ENCODE peak calls at places on chromosomes 2 and 18, in five cellular contexts. One of them, this sample, is unnamed.

GRCh38 chr18:22052405-22053105 is 116.8 kb upstream of the GATA6 start:
- DNase-seq in H54: no peak
- DNase-seq in activated T-cell treated with anti-CD3 and anti-CD28 coated beads, Interleukin-2, amount 50 U/mL, for 1 hour: no peak
- DNase-seq in AG04450: no peak
- DNase-seq in NCI-H510A treated with DMSO at 0.1 percent for 48 hours: no peak
- DNase-seq in this sample: no peak

GRCh38 chr2:73260338-73260984 is 23.8 kb downstream of the FBXO41 start:
- DNase-seq in activated T-cell treated with anti-CD3 and anti-CD28 coated beads, Interleukin-2, amount 50 U/mL, for 1 hour: no peak
- DNase-seq in NCI-H510A treated with DMSO at 0.1 percent for 48 hours: no peak
- DNase-seq in AG04450: no peak
- DNase-seq in H54: peak
- DNase-seq in this sample: no peak

GRCh38 chr18:79791141-79791972 is 6.4 kb upstream of the KCNG2 start:
- DNase-seq in activated T-cell treated with anti-CD3 and anti-CD28 coated beads, Interleukin-2, amount 50 U/mL, for 1 hour: no peak
- DNase-seq in AG04450: peak
- DNase-seq in H54: peak
- DNase-seq in NCI-H510A treated with DMSO at 0.1 percent for 48 hours: no peak
- DNase-seq in this sample: no peak

GRCh38 chr2:54557601-54558187 is 101.6 kb downstream of the SPTBN1 start:
- DNase-seq in H54: no peak
- DNase-seq in AG04450: no peak
- DNase-seq in NCI-H510A treated with DMSO at 0.1 percent for 48 hours: peak
- DNase-seq in activated T-cell treated with anti-CD3 and anti-CD28 coated beads, Interleukin-2, amount 50 U/mL, for 1 hour: peak
- DNase-seq in this sample: peak

GRCh38 chr2:33412920-33413319 is 63.5 kb upstream of the RASGRP3 start:
- DNase-seq in AG04450: no peak
- DNase-seq in activated T-cell treated with anti-CD3 and anti-CD28 coated beads, Interleukin-2, amount 50 U/mL, for 1 hour: no peak
- DNase-seq in NCI-H510A treated with DMSO at 0.1 percent for 48 hours: no peak
- DNase-seq in H54: peak
- DNase-seq in this sample: no peak

GRCh38 chr2:15126373-15126772 is 434.8 kb downstream of the NBAS start:
- DNase-seq in activated T-cell treated with anti-CD3 and anti-CD28 coated beads, Interleukin-2, amount 50 U/mL, for 1 hour: no peak
- DNase-seq in NCI-H510A treated with DMSO at 0.1 percent for 48 hours: no peak
- DNase-seq in H54: no peak
- DNase-seq in AG04450: no peak
- DNase-seq in this sample: no peak

GRCh38 chr2:3651686-3652516 is 6.1 kb upstream of the ALLC start:
- DNase-seq in NCI-H510A treated with DMSO at 0.1 percent for 48 hours: peak
- DNase-seq in AG04450: no peak
- DNase-seq in H54: no peak
- DNase-seq in activated T-cell treated with anti-CD3 and anti-CD28 coated beads, Interleukin-2, amount 50 U/mL, for 1 hour: peak
- DNase-seq in this sample: peak

GRCh38 chr2:217886720-217887309 is 116.0 kb downstream of the TNS1 start:
- DNase-seq in H54: peak
- DNase-seq in activated T-cell treated with anti-CD3 and anti-CD28 coated beads, Interleukin-2, amount 50 U/mL, for 1 hour: peak
- DNase-seq in AG04450: peak
- DNase-seq in NCI-H510A treated with DMSO at 0.1 percent for 48 hours: peak
- DNase-seq in this sample: peak

GRCh38 chr2:57881998-57882884 is 164.4 kb upstream of the VRK2 start:
- DNase-seq in H54: no peak
- DNase-seq in activated T-cell treated with anti-CD3 and anti-CD28 coated beads, Interleukin-2, amount 50 U/mL, for 1 hour: no peak
- DNase-seq in AG04450: no peak
- DNase-seq in NCI-H510A treated with DMSO at 0.1 percent for 48 hours: no peak
- DNase-seq in this sample: no peak

GRCh38 chr18:45384137-45384998 is 230.9 kb upstream of the SLC14A2 start:
- DNase-seq in H54: peak
- DNase-seq in AG04450: no peak
- DNase-seq in NCI-H510A treated with DMSO at 0.1 percent for 48 hours: peak
- DNase-seq in activated T-cell treated with anti-CD3 and anti-CD28 coated beads, Interleukin-2, amount 50 U/mL, for 1 hour: peak
- DNase-seq in this sample: no peak

GRCh38 chr2:70515938-70516337 is 37.7 kb downstream of the TGFA start:
- DNase-seq in H54: no peak
- DNase-seq in AG04450: no peak
- DNase-seq in NCI-H510A treated with DMSO at 0.1 percent for 48 hours: no peak
- DNase-seq in activated T-cell treated with anti-CD3 and anti-CD28 coated beads, Interleukin-2, amount 50 U/mL, for 1 hour: no peak
- DNase-seq in this sample: no peak

GRCh38 chr2:72204782-72205545 is 57.3 kb upstream of the CYP26B1 start:
- DNase-seq in activated T-cell treated with anti-CD3 and anti-CD28 coated beads, Interleukin-2, amount 50 U/mL, for 1 hour: no peak
- DNase-seq in H54: no peak
- DNase-seq in NCI-H510A treated with DMSO at 0.1 percent for 48 hours: no peak
- DNase-seq in AG04450: no peak
- DNase-seq in this sample: no peak

GRCh38 chr2:229409751-229410181 is 138.7 kb upstream of the PID1 start:
- DNase-seq in AG04450: no peak
- DNase-seq in activated T-cell treated with anti-CD3 and anti-CD28 coated beads, Interleukin-2, amount 50 U/mL, for 1 hour: no peak
- DNase-seq in NCI-H510A treated with DMSO at 0.1 percent for 48 hours: no peak
- DNase-seq in H54: no peak
- DNase-seq in this sample: no peak

GRCh38 chr2:75180476-75180875 is 18.8 kb downstream of the TACR1 start:
- DNase-seq in NCI-H510A treated with DMSO at 0.1 percent for 48 hours: no peak
- DNase-seq in activated T-cell treated with anti-CD3 and anti-CD28 coated beads, Interleukin-2, amount 50 U/mL, for 1 hour: no peak
- DNase-seq in H54: no peak
- DNase-seq in AG04450: no peak
- DNase-seq in this sample: no peak

GRCh38 chr18:11953113-11953512 is 28.2 kb upstream of the IMPA2 start:
- DNase-seq in H54: no peak
- DNase-seq in AG04450: no peak
- DNase-seq in activated T-cell treated with anti-CD3 and anti-CD28 coated beads, Interleukin-2, amount 50 U/mL, for 1 hour: no peak
- DNase-seq in NCI-H510A treated with DMSO at 0.1 percent for 48 hours: no peak
- DNase-seq in this sample: no peak

GRCh38 chr18:74905245-74905644 is 303.7 kb downstream of the PTGR3 start:
- DNase-seq in activated T-cell treated with anti-CD3 and anti-CD28 coated beads, Interleukin-2, amount 50 U/mL, for 1 hour: no peak
- DNase-seq in AG04450: no peak
- DNase-seq in NCI-H510A treated with DMSO at 0.1 percent for 48 hours: peak
- DNase-seq in H54: no peak
- DNase-seq in this sample: no peak

GRCh38 chr2:43943809-43944452 is 51.9 kb downstream of the LRPPRC start:
- DNase-seq in activated T-cell treated with anti-CD3 and anti-CD28 coated beads, Interleukin-2, amount 50 U/mL, for 1 hour: no peak
- DNase-seq in AG04450: no peak
- DNase-seq in NCI-H510A treated with DMSO at 0.1 percent for 48 hours: no peak
- DNase-seq in H54: no peak
- DNase-seq in this sample: no peak

GRCh38 chr2:181848356-181848876 is 43.1 kb upstream of the ITPRID2 start:
- DNase-seq in NCI-H510A treated with DMSO at 0.1 percent for 48 hours: no peak
- DNase-seq in activated T-cell treated with anti-CD3 and anti-CD28 coated beads, Interleukin-2, amount 50 U/mL, for 1 hour: no peak
- DNase-seq in H54: no peak
- DNase-seq in AG04450: no peak
- DNase-seq in this sample: no peak

GRCh38 chr2:134590679-134591078 is 128.1 kb downstream of the TMEM163 start:
- DNase-seq in H54: no peak
- DNase-seq in AG04450: no peak
- DNase-seq in NCI-H510A treated with DMSO at 0.1 percent for 48 hours: no peak
- DNase-seq in activated T-cell treated with anti-CD3 and anti-CD28 coated beads, Interleukin-2, amount 50 U/mL, for 1 hour: no peak
- DNase-seq in this sample: no peak

GRCh38 chr18:26190506-26190905 is 35.7 kb upstream of the TAF4B start:
- DNase-seq in NCI-H510A treated with DMSO at 0.1 percent for 48 hours: no peak
- DNase-seq in activated T-cell treated with anti-CD3 and anti-CD28 coated beads, Interleukin-2, amount 50 U/mL, for 1 hour: peak
- DNase-seq in H54: no peak
- DNase-seq in AG04450: no peak
- DNase-seq in this sample: peak

GRCh38 chr2:236113425-236113824 is 54.8 kb downstream of the GBX2 start:
- DNase-seq in NCI-H510A treated with DMSO at 0.1 percent for 48 hours: no peak
- DNase-seq in activated T-cell treated with anti-CD3 and anti-CD28 coated beads, Interleukin-2, amount 50 U/mL, for 1 hour: no peak
- DNase-seq in H54: no peak
- DNase-seq in AG04450: no peak
- DNase-seq in this sample: no peak

GRCh38 chr2:221635949-221636348 is 63.8 kb upstream of the EPHA4 start:
- DNase-seq in NCI-H510A treated with DMSO at 0.1 percent for 48 hours: peak
- DNase-seq in activated T-cell treated with anti-CD3 and anti-CD28 coated beads, Interleukin-2, amount 50 U/mL, for 1 hour: no peak
- DNase-seq in H54: no peak
- DNase-seq in AG04450: no peak
- DNase-seq in this sample: no peak

GRCh38 chr18:3814840-3815239 is 364.9 kb downstream of the TGIF1 start:
- DNase-seq in H54: no peak
- DNase-seq in AG04450: no peak
- DNase-seq in NCI-H510A treated with DMSO at 0.1 percent for 48 hours: no peak
- DNase-seq in activated T-cell treated with anti-CD3 and anti-CD28 coated beads, Interleukin-2, amount 50 U/mL, for 1 hour: no peak
- DNase-seq in this sample: no peak

GRCh38 chr2:75053484-75054112 is 95.2 kb downstream of the POLE4 start:
- DNase-seq in activated T-cell treated with anti-CD3 and anti-CD28 coated beads, Interleukin-2, amount 50 U/mL, for 1 hour: no peak
- DNase-seq in AG04450: no peak
- DNase-seq in H54: peak
- DNase-seq in NCI-H510A treated with DMSO at 0.1 percent for 48 hours: peak
- DNase-seq in this sample: no peak

GRCh38 chr2:1527153-1527992 is 114.1 kb downstream of the TPO start:
- DNase-seq in activated T-cell treated with anti-CD3 and anti-CD28 coated beads, Interleukin-2, amount 50 U/mL, for 1 hour: no peak
- DNase-seq in AG04450: no peak
- DNase-seq in H54: no peak
- DNase-seq in NCI-H510A treated with DMSO at 0.1 percent for 48 hours: no peak
- DNase-seq in this sample: no peak

GRCh38 chr2:26670171-26670570 is 22.4 kb upstream of the KCNK3 start:
- DNase-seq in activated T-cell treated with anti-CD3 and anti-CD28 coated beads, Interleukin-2, amount 50 U/mL, for 1 hour: no peak
- DNase-seq in AG04450: no peak
- DNase-seq in H54: peak
- DNase-seq in NCI-H510A treated with DMSO at 0.1 percent for 48 hours: no peak
- DNase-seq in this sample: no peak

GRCh38 chr2:120552800-120553471 is 182.7 kb upstream of the GLI2 start:
- DNase-seq in activated T-cell treated with anti-CD3 and anti-CD28 coated beads, Interleukin-2, amount 50 U/mL, for 1 hour: no peak
- DNase-seq in NCI-H510A treated with DMSO at 0.1 percent for 48 hours: peak
- DNase-seq in AG04450: no peak
- DNase-seq in H54: peak
- DNase-seq in this sample: no peak

GRCh38 chr2:36967236-36967876 is 1.0 kb upstream of the STRN start:
- DNase-seq in H54: no peak
- DNase-seq in AG04450: no peak
- DNase-seq in activated T-cell treated with anti-CD3 and anti-CD28 coated beads, Interleukin-2, amount 50 U/mL, for 1 hour: no peak
- DNase-seq in NCI-H510A treated with DMSO at 0.1 percent for 48 hours: peak
- DNase-seq in this sample: no peak

GRCh38 chr2:18855027-18855426 is 265.7 kb upstream of the NT5C1B start:
- DNase-seq in activated T-cell treated with anti-CD3 and anti-CD28 coated beads, Interleukin-2, amount 50 U/mL, for 1 hour: no peak
- DNase-seq in NCI-H510A treated with DMSO at 0.1 percent for 48 hours: no peak
- DNase-seq in AG04450: no peak
- DNase-seq in H54: peak
- DNase-seq in this sample: no peak

GRCh38 chr2:71801969-71802368 is 345.7 kb downstream of the CYP26B1 start:
- DNase-seq in H54: peak
- DNase-seq in AG04450: no peak
- DNase-seq in activated T-cell treated with anti-CD3 and anti-CD28 coated beads, Interleukin-2, amount 50 U/mL, for 1 hour: no peak
- DNase-seq in NCI-H510A treated with DMSO at 0.1 percent for 48 hours: no peak
- DNase-seq in this sample: no peak

GRCh38 chr2:126933707-126934106 is 35.0 kb downstream of the TEX51 start:
- DNase-seq in AG04450: no peak
- DNase-seq in H54: no peak
- DNase-seq in NCI-H510A treated with DMSO at 0.1 percent for 48 hours: no peak
- DNase-seq in activated T-cell treated with anti-CD3 and anti-CD28 coated beads, Interleukin-2, amount 50 U/mL, for 1 hour: no peak
- DNase-seq in this sample: no peak